ENCODE peak calls at places on chromosomes 1 and 21, in seven cellular contexts. R is GM23248; M is psoas muscle; P is suprapubic skin; D is kidney; G is mammary epithelial cell; C is CD8-positive, alpha-beta T cell. H is an unnamed sample.

GRCh38 chr1:226690460-226690982 is 48.6 kb downstream of the ITPKB start:
- DNase-seq in R (no peak), M (no peak), G (peak; percentile 51), C (peak; percentile 88), P (no peak), D (no peak), H (peak; percentile 44)

GRCh38 chr1:182299728-182300581 is 91.6 kb downstream of the GLUL start:
- DNase-seq in M (peak; percentile 72), C (peak; percentile 36), R (peak; percentile 30), D (no peak), P (no peak), G (peak; percentile 14), H (no peak)

GRCh38 chr1:172326171-172326570 is 94.3 kb upstream of the C1orf105 start:
- DNase-seq in P (no peak), G (no peak), R (peak; percentile 65), D (no peak), C (no peak), M (no peak), H (no peak)

GRCh38 chr1:23557471-23558124 is 1.7 kb downstream of the ID3 start:
- DNase-seq in D (no peak), P (no peak), G (no peak), R (peak; percentile 46), C (no peak), M (no peak), H (no peak)

GRCh38 chr1:161218301-161219077 is 3.4 kb downstream of the FCER1G start:
- DNase-seq in M (no peak), R (no peak), D (no peak), G (no peak), C (no peak), P (no peak), H (no peak)

GRCh38 chr1:154403300-154403943 is 1.7 kb upstream of the IL6R start:
- DNase-seq in C (peak; percentile 49), D (no peak), R (no peak), P (no peak), G (no peak), M (no peak), H (no peak)

GRCh38 chr1:225259542-225259941 is 168.3 kb downstream of the LBR start:
- DNase-seq in R (no peak), D (no peak), M (no peak), C (no peak), P (no peak), G (no peak), H (no peak)

GRCh38 chr1:1150100-1150499 is 23.6 kb upstream of the TTLL10 start:
- DNase-seq in G (no peak), C (no peak), M (no peak), P (no peak), D (no peak), R (no peak), H (peak; percentile 20)

GRCh38 chr1:216456682-216457081 is 33.4 kb upstream of the USH2A start:
- DNase-seq in D (no peak), G (peak; percentile 81), R (peak; percentile 61), M (no peak), C (no peak), P (no peak), H (peak; percentile 61)

GRCh38 chr1:94980049-94980908 is 53.4 kb upstream of the CNN3 start:
- DNase-seq in R (peak; percentile 52), G (no peak), D (no peak), C (no peak), P (no peak), M (no peak), H (no peak)

GRCh38 chr1:94979126-94979525 is 52.2 kb upstream of the CNN3 start:
- DNase-seq in G (no peak), R (no peak), D (no peak), C (no peak), P (no peak), M (no peak), H (no peak)

GRCh38 chr1:94976996-94977548 is 50.2 kb upstream of the CNN3 start:
- DNase-seq in C (no peak), G (no peak), M (no peak), P (no peak), R (no peak), D (no peak), H (no peak)

GRCh38 chr1:94980909-94981252 is 54.0 kb upstream of the CNN3 start:
- DNase-seq in G (no peak), R (no peak), M (no peak), P (no peak), C (no peak), D (no peak), H (no peak)

DNA sequence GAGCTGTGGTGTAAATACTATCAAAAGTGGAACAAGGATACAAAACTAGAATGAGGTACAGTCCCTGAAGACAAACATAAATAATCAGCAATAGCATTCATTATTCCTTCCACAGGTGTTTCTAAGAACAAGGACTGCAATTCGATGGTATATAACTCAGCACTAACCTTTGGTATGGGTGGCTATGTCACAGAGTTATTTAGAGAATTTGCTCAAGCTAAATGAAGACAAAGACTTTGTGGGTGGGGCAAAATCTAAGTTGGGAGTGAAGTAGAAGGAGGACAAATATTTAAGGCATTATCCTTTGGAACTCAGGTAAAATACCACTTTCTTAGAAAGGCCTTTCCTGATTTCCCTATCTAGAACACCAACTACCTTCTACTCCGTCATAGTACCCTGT is 51.5 kb upstream of the CNN3 start:
- DNase-seq in G (no peak), C (no peak), R (no peak), D (no peak), P (no peak), M (no peak), H (no peak)
- H3K27ac ChIP-seq in G (no peak overlapping the region), C (no peak overlapping the region), R (no peak overlapping the region), D (no peak overlapping the region), P (no peak overlapping the region), M (no peak overlapping the region), H (no peak overlapping the region)

GRCh38 chr1:26690157-26690556 is 5.7 kb upstream of the ARID1A start:
- DNase-seq in D (no peak), C (no peak), P (no peak), G (no peak), M (no peak), R (no peak), H (no peak)
- H3K4me1 ChIP-seq in D (peaks cover 22% of the 10 kb centered on the region), C (peaks cover 27% of the 10 kb centered on the region), P (peaks cover 31% of the 10 kb centered on the region), G (peaks cover 28% of the 10 kb centered on the region), M (peaks cover 34% of the 10 kb centered on the region), R (peaks cover 24% of the 10 kb centered on the region), H (peaks cover 16% of the 10 kb centered on the region)

GRCh38 chr21:41673596-41674335 is 93.1 kb downstream of the RIPK4 start:
- DNase-seq in P (peak; percentile 38), M (no peak), D (no peak), C (no peak), G (no peak), R (no peak), H (no peak)
- H3K27ac ChIP-seq in P (no peak overlapping the region), M (no peak overlapping the region), D (no peak overlapping the region), C (no peak overlapping the region), G (no peak overlapping the region), R (no peak overlapping the region), H (no peak overlapping the region)

DNA sequence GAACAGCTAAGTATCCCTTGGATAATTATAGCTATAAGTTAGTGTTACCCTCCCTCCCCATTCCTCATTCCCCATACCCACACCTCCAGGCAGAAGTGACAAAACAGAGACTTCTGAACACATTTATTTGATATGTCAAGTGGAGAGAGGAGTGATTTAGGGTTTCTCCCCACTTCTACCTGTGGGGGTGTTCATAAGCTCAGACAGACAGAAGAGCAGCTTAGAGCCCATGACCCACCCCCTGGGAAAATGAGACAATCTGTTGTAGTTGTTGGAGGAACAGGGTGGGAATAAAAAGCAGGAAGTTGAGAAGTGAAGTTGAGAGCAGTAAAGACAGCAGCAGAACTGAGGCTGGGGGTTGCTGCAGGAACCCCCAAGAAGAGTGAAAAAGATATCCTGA is 1.5 kb upstream of the LIX1L start:
- DNase-seq in P (no peak), R (no peak), G (no peak), D (no peak), M (no peak), C (no peak), H (no peak)
- H3K4me1 ChIP-seq in P (peaks cover 83% of the 10 kb centered on the region), R (peaks cover 39% of the 10 kb centered on the region), G (peaks cover 61% of the 10 kb centered on the region), D (peaks cover 15% of the 10 kb centered on the region), M (peaks cover 71% of the 10 kb centered on the region), C (peaks cover 65% of the 10 kb centered on the region), H (peaks cover 15% of the 10 kb centered on the region)

DNA sequence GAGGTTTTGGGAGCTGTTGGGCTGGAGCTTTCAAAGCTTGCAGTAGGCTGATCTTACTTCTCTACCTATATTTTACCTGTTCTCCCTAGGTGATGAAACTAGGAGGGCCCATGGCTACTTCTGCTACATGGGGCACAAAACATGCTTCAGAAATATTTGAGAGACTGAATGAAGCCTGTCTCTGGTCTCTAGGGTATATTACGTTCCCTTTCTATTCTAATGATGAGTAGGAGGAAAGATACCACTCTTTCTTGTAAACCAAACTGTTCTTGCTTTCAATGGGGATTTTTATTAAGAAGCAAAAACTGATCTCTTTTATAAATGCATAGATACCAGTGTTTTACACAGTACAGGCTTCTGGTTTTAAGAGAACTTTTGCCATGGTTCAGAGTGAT is 103.1 kb downstream of the GALNT2 start:
- DNase-seq in D (no peak), P (no peak), G (no peak), C (no peak), R (no peak), M (no peak), H (no peak)
- H3K27ac ChIP-seq in D (peak overlapping the region; percentile 59), P (no peak overlapping the region), G (no peak overlapping the region), C (no peak overlapping the region), R (no peak overlapping the region), M (peak overlapping the region; percentile 64), H (no peak overlapping the region)

GRCh38 chr1:34744851-34745250 is 10.0 kb upstream of the GJB5 start:
- DNase-seq in P (no peak), R (no peak), C (no peak), G (no peak), M (no peak), D (no peak), H (no peak)

GRCh38 chr1:34746101-34746500 is 8.7 kb upstream of the GJB5 start:
- DNase-seq in M (no peak), R (no peak), D (no peak), G (no peak), P (no peak), C (no peak), H (no peak)

GRCh38 chr1:34746785-34747637 is 7.8 kb upstream of the GJB5 start:
- DNase-seq in R (no peak), D (no peak), C (no peak), P (no peak), G (no peak), M (no peak), H (no peak)

GRCh38 chr1:34743775-34744174 is 11.1 kb upstream of the GJB5 start:
- DNase-seq in G (no peak), R (no peak), M (no peak), P (no peak), D (no peak), C (no peak), H (no peak)

DNA sequence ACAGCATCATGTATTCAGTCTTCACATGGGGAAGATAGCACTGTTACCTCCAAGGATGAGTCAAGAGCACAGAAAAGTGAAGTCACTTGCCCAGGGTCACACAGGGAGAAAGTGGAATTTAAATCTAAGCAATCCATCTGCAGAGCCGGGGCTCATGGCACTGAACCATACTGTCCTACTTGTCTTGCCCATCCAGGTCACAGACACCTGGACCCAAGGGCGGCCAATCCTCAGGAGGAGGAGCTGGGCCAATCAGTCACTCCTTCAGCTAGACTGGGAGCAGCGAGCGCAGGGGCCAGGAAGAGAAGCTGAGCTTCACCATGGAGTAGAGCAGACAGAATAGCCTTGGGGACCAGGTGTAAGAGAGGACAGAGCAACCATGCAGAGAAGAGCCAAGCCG is 9.2 kb upstream of the GJB5 start:
- DNase-seq in P (no peak), C (no peak), D (no peak), M (no peak), G (no peak), R (no peak), H (no peak)
- H3K4me1 ChIP-seq in P (peaks cover 4% of the 10 kb centered on the region), C (no peaks in the 10 kb centered on the region), D (no peaks in the 10 kb centered on the region), M (no peaks in the 10 kb centered on the region), G (no peaks in the 10 kb centered on the region), R (no peaks in the 10 kb centered on the region), H (no peaks in the 10 kb centered on the region)

H was measured in foreskin keratinocyte.